ENCODE peak calls at places on chromosome 1, in four cellular contexts. C is HL-60, U is GM12878, I is K562. D is an unnamed sample.

GRCh38 chr1:12618661-12619395 is 818 bp upstream of the DHRS3 start:
- DNase-seq in U (no peak), I (peak; percentile 88), C (no peak), D (no peak)

GRCh38 chr1:240691521-240692338 is 79.8 kb upstream of the GREM2 start:
- DNase-seq in U (no peak), C (peak; percentile 1), I (peak; percentile 3), D (no peak)

GRCh38 chr1:112866151-112866550 is 89.8 kb downstream of the SLC16A1 start:
- DNase-seq in C (no peak), U (no peak), I (no peak), D (no peak)

GRCh38 chr1:193104496-193104905 is 713 bp downstream of the GLRX2 start:
- DNase-seq in I (peak; percentile 63), C (peak; percentile 45), U (no peak), D (peak; percentile 18)

GRCh38 chr1:152111515-152111968 is 3.7 kb downstream of the TCHH start:
- DNase-seq in C (peak; percentile 57), U (no peak), I (no peak), D (no peak)

GRCh38 chr1:55055951-55056631 is 16.7 kb downstream of the PCSK9 start:
- DNase-seq in U (no peak), I (no peak), C (no peak), D (no peak)

GRCh38 chr1:225572422-225572821 is 80.5 kb downstream of the ENAH start:
- DNase-seq in U (no peak), C (no peak), I (no peak), D (no peak)

GRCh38 chr1:58841455-58841854 is 57.6 kb upstream of the JUN start:
- DNase-seq in C (peak; percentile 21), U (no peak), I (peak; percentile 76), D (no peak)

GRCh38 chr1:220243947-220244346 is 28.3 kb downstream of the RAB3GAP2 start:
- DNase-seq in C (no peak), I (no peak), U (no peak), D (no peak)

GRCh38 chr1:115680730-115681111 is 39.0 kb downstream of the VANGL1 start:
- DNase-seq in U (no peak), C (no peak), I (no peak), D (no peak)

GRCh38 chr1:111469539-111469938 is 4.2 kb upstream of the C1orf162 start:
- DNase-seq in C (no peak), U (no peak), I (no peak), D (no peak)
- TF ChIP-seq SPI1 in C (no peak), U (no peak), I (no peak), D (no peak)

GRCh38 chr1:196324345-196324744 is 283.9 kb downstream of the KCNT2 start:
- DNase-seq in U (no peak), I (no peak), C (no peak), D (no peak)
- TF ChIP-seq SPI1 in U (no peak), I (no peak), C (no peak), D (no peak)

GRCh38 chr1:177385760-177386698 is 215.3 kb downstream of the BRINP2 start:
- DNase-seq in U (peak; percentile 2), C (no peak), I (no peak), D (no peak)

GRCh38 chr1:177383715-177384114 is 213.0 kb downstream of the BRINP2 start:
- DNase-seq in C (no peak), U (no peak), I (no peak), D (no peak)

DNA sequence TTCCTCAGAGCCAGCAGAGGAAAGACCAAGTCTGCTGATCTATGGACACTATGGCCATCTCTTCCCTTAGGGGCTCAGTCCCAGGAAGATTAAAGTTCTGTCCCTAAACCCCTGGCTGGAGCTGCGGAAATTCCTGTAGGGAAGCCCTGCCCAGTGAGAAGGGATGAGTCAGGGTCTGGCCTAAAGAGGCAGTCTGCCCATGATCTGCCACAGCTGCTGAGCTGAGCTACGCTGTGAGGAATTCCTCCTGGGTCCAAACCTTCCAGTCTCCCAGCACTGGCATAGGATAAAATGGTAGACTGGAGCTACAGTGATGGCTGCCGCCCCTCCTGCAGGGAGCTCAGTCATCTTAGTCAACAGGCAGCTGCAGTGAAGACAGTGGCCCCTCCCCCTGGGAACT is 213.7 kb downstream of the BRINP2 start:
- DNase-seq in C (no peak), U (no peak), I (no peak), D (no peak)
- TF ChIP-seq SPI1 in C (no peak), U (no peak), I (no peak), D (no peak)

GRCh38 chr1:73901656-73902276 is 296.2 kb downstream of the LRRIQ3 start:
- DNase-seq in I (no peak), C (no peak), U (no peak), D (no peak)
- TF ChIP-seq SPI1 in I (no peak), C (no peak), U (no peak), D (no peak)

DNA sequence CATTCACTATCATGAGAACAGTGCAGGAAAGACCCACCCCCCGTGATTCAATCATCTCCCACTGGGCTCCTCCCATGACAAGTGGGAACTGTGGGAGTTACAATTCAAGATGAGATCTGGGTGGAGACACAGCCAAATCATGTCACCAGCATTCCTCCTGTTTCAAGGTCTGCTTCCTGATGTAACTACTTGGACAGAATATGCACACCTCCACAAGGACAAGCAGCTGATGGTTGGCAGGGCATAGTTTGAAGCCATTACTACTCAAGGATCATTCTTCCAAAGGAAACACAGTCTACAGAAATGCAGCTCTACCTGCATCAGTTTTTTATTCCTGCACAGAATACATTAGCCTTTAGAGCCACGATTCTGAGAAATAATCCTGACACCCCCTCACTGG is 28.5 kb upstream of the RNF2 start:
- DNase-seq in C (no peak), U (no peak), I (peak; percentile 32), D (no peak)
- TF ChIP-seq SPI1 in C (no peak), U (no peak), I (no peak), D (no peak)

GRCh38 chr1:244154882-244155531 is 103.9 kb downstream of the ZBTB18 start:
- DNase-seq in I (no peak), C (no peak), U (no peak), D (no peak)

GRCh38 chr1:244159646-244160045 is 108.6 kb downstream of the ZBTB18 start:
- DNase-seq in C (no peak), I (no peak), U (no peak), D (no peak)

GRCh38 chr1:244160455-244161020 is 109.5 kb downstream of the ZBTB18 start:
- DNase-seq in U (no peak), I (no peak), C (peak; percentile 70), D (no peak)

GRCh38 chr1:244155661-244156060 is 104.6 kb downstream of the ZBTB18 start:
- DNase-seq in U (no peak), C (no peak), I (no peak), D (no peak)

DNA sequence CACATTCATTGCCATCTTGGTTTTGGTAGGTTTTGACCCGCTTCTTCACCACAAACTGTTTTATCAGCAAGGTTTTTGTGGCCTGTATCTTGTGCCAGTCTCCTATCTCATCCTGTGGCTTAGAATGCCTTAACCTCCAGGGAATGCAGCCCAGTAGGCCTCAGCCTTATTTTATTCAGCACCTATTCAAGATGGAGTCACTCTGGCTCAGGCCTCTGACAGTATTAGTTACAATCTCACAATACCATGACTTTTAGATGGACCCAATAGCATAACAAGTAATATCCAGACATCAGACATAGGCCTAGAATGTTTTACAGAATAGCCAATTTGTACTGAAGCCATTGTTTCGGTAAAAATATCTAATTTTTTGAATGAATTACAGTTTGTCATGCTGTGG is 107.0 kb downstream of the ZBTB18 start:
- DNase-seq in C (no peak), U (no peak), I (no peak), D (no peak)
- TF ChIP-seq SPI1 in C (no peak), U (no peak), I (no peak), D (no peak)

GRCh38 chr1:1677718-1678580 is 14.6 kb downstream of the SLC35E2B start:
- DNase-seq in C (peak; percentile 51), U (peak; percentile 86), I (no peak), D (peak; percentile 77)
- TF ChIP-seq SPI1 in C (peak; percentile 15), U (peak; percentile 78), I (no peak), D (peak; percentile 76)

DNA sequence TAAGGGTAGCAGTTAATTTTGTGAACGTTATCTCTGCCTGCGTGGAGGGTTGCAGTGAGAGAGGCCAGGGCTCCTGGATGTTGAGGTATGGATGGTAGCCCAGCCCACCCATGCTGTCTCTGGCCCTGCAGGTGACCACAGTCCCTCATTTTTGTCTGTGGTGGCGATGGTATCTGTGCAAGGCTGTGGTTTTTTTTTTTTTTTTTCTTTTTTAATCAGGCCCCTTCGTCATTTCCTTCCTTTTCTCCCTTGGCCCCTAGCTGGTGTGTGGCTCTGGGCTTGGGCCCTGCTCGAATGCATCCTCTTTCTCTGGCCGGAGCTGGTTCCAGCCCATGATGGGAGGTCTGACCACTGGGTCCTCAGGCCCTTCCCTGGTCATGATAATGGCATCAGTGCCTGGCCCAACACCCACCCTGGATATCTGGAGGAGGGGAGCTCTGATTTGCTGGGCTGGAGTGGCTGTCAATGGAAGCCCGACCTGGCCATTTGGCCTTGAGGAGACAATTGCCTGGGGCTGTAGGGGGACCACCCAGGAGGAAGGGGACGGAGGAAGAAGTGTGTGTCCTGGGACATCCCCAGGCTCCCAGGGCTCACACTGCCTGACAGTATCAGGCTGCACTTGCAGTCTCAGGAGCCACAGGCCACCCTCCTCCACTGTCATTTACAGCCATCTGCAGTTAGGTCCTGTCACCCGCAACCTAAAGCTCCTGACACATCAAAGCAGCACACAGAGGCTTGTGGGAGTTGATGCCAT is 8.1 kb upstream of the RNF187 start:
- DNase-seq in U (no peak), C (peak; percentile 49), I (peak; percentile 48), D (no peak)
- TF ChIP-seq SPI1 in U (no peak), C (no peak), I (no peak), D (no peak)

DNA sequence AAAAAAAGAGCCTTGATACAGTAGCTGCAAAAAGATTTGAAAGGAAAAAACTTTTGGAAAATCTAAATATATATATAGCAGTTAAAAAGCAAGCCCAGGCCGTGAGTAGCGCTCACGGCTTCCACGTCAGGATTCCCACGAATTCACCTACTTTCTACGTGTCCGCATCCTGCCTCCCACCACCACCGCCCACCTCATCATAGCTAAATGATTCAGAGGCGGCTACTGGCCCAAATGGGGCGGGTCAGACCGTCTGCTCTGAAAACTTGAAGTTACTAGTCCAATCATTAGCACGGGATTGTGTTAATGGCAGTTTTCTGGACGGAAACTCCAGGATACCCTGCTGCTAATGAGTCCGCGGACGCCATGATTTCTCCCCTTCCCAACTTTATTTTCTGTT is 1.3 kb upstream of the CCSAP start:
- DNase-seq in U (no peak), I (no peak), C (no peak), D (no peak)
- TF ChIP-seq SPI1 in U (no peak), I (no peak), C (no peak), D (no peak)

GRCh38 chr1:184150776-184151531 is 99.4 kb downstream of the TSEN15 start:
- DNase-seq in I (no peak), C (no peak), U (no peak), D (no peak)
- TF ChIP-seq SPI1 in I (no peak), C (no peak), U (no peak), D (no peak)